ENCODE peak calls at places on chromosomes 2 and 18, in four cellular contexts. K is iris pigment epithelial cell, J is NCI-H748 treated with DMSO at 0.1 percent for 48 hours, T is dermis blood vessel endothelial cell. C is an unnamed sample.

GRCh38 chr2:55224761-55225261 is 7.3 kb downstream of the CLHC1 start:
- DNase-seq in K (no peak), T (no peak), J (no peak), C (no peak)

GRCh38 chr18:41936471-41937134 is 18.4 kb upstream of the PIK3C3 start:
- DNase-seq in K (no peak), J (no peak), T (no peak), C (no peak)

GRCh38 chr2:23619941-23620340 is 235.0 kb downstream of the KLHL29 start:
- DNase-seq in T (no peak), K (no peak), J (no peak), C (no peak)

GRCh38 chr18:63342206-63342605 is 22.6 kb upstream of the BCL2 start:
- DNase-seq in T (peak), K (peak), J (no peak), C (no peak)

GRCh38 chr18:35695803-35696202 is 114.3 kb downstream of the GALNT1 start:
- DNase-seq in K (no peak), J (no peak), T (no peak), C (no peak)

GRCh38 chr2:118832071-118832790 is 15.2 kb downstream of the EN1 start:
- DNase-seq in K (no peak), J (no peak), T (no peak), C (no peak)

GRCh38 chr2:100059638-100060037 is 82.8 kb downstream of the AFF3 start:
- DNase-seq in T (no peak), K (no peak), J (no peak), C (no peak)

GRCh38 chr2:102761763-102762162 is at the start of gene TMEM182:
- DNase-seq in T (no peak), J (no peak), K (no peak), C (no peak)

GRCh38 chr2:162002623-162003200 is 71.3 kb downstream of the DPP4 start:
- DNase-seq in K (no peak), T (no peak), J (no peak), C (no peak)

GRCh38 chr18:58313491-58314032 is 269.5 kb downstream of the NEDD4L start:
- DNase-seq in T (peak), K (no peak), J (no peak), C (peak)